ENCODE peak calls at places on chromosomes 3 and 15, in six cellular contexts. N is B cell, B is PC-9, Y is KBM-7, Q is NCI-H748 treated with DMSO at 0.1 percent for 48 hours, U is ecto neural progenitor cell. T is an unnamed sample.

GRCh38 chr15:80093854-80094418 is 34.5 kb downstream of the ZFAND6 start:
- DNase-seq in B (no peak), Y (peak), N (no peak), Q (no peak), U (no peak), T (peak)

GRCh38 chr15:79849789-79850188 is 47.0 kb downstream of the MTHFS start:
- DNase-seq in Q (no peak), N (no peak), B (no peak), U (no peak), Y (peak), T (no peak)

GRCh38 chr3:69499899-69500316 is 114.0 kb upstream of the FRMD4B start:
- DNase-seq in Q (no peak), Y (no peak), U (no peak), N (no peak), B (no peak), T (peak)

GRCh38 chr3:23944007-23944760 is 902 bp upstream of the NR1D2 start:
- DNase-seq in Q (no peak), Y (no peak), N (no peak), U (no peak), B (no peak), T (no peak)

GRCh38 chr3:144033235-144033579 is 61.6 kb downstream of the DIPK2A start:
- DNase-seq in Q (no peak), B (no peak), N (no peak), U (no peak), Y (no peak), T (no peak)

GRCh38 chr3:427128-427527 is 230.6 kb downstream of the CHL1 start:
- DNase-seq in N (no peak), U (no peak), Y (no peak), Q (no peak), B (no peak), T (no peak)

GRCh38 chr15:40282870-40283614 is at the start of gene ANKRD63:
- DNase-seq in N (peak), B (no peak), U (peak), Q (no peak), Y (no peak), T (no peak)

GRCh38 chr3:156024904-156025303 is 95.5 kb upstream of the KCNAB1 start:
- DNase-seq in Q (no peak), Y (no peak), N (no peak), B (no peak), U (peak), T (no peak)

GRCh38 chr3:60746690-60747416 is 504.4 kb downstream of the FHIT start:
- DNase-seq in N (no peak), Y (no peak), B (no peak), U (no peak), Q (no peak), T (no peak)

GRCh38 chr3:126024049-126024854 is 55.3 kb downstream of the ROPN1B start:
- DNase-seq in N (no peak), Y (no peak), B (no peak), Q (no peak), U (no peak), T (no peak)

GRCh38 chr3:161150001-161150525 is 44.9 kb upstream of the B3GALNT1 start:
- DNase-seq in Y (no peak), U (no peak), B (no peak), Q (no peak), N (no peak), T (no peak)

GRCh38 chr3:133455960-133456359 is 56.1 kb downstream of the BFSP2 start:
- DNase-seq in N (no peak), Q (no peak), Y (no peak), U (no peak), B (no peak), T (no peak)

GRCh38 chr3:4580346-4581019 is 87.3 kb downstream of the ITPR1 start:
- DNase-seq in Y (no peak), N (no peak), Q (no peak), U (no peak), B (no peak), T (no peak)

GRCh38 chr3:113132571-113132996 is 78.8 kb upstream of the BOC start:
- DNase-seq in U (no peak), Y (no peak), Q (no peak), N (no peak), B (no peak), T (peak)

GRCh38 chr3:59821274-59821673 is 771.4 kb upstream of the CFAP20DC start:
- DNase-seq in Q (no peak), Y (no peak), N (no peak), B (no peak), U (no peak), T (no peak)

GRCh38 chr3:80771085-80771484 is 990.4 kb downstream of the GBE1 start:
- DNase-seq in N (peak), U (no peak), Q (peak), Y (peak), B (no peak), T (peak)

GRCh38 chr3:99503350-99503749 is 135.0 kb upstream of the COL8A1 start:
- DNase-seq in Y (no peak), U (no peak), Q (no peak), B (no peak), N (no peak), T (no peak)

GRCh38 chr15:92846716-92847115 is 53.4 kb upstream of the CHD2 start:
- DNase-seq in Y (no peak), Q (no peak), B (no peak), N (no peak), U (no peak), T (no peak)

GRCh38 chr3:43620953-43621405 is 832 bp downstream of the ANO10 start:
- DNase-seq in U (no peak), Y (peak), B (no peak), Q (no peak), N (no peak), T (no peak)

GRCh38 chr3:71369733-71370391 is 213.7 kb downstream of the FOXP1 start:
- DNase-seq in N (no peak), Y (no peak), B (no peak), Q (no peak), U (no peak), T (no peak)

GRCh38 chr3:111737712-111738097 is 121.4 kb upstream of the PHLDB2 start:
- DNase-seq in Y (no peak), N (no peak), U (no peak), B (peak), Q (no peak), T (no peak)

GRCh38 chr3:58539636-58540035 is 2.6 kb upstream of the ACOX2 start:
- DNase-seq in Q (no peak), N (no peak), B (no peak), U (no peak), Y (no peak), T (no peak)

GRCh38 chr3:188819939-188820338 is 351.8 kb upstream of the TPRG1 start:
- DNase-seq in U (no peak), Y (no peak), Q (no peak), B (no peak), N (no peak), T (no peak)